ENCODE peak calls at places on chromosome 10, in four cellular contexts. One of them, this sample, is unnamed.
A peak's percentile ranks its signal among the peaks of the same experiment; 100 is the strongest.

GRCh38 chr10:6070647-6071046 is 8.5 kb upstream of the IL2RA start:
- DNase-seq in sigmoid colon: no peak
- DNase-seq in A549: no peak
- DNase-seq in testis: no peak
- DNase-seq in this sample: peak; percentile 20

GRCh38 chr10:16995867-16996529 is 133.6 kb downstream of the CUBN start:
- DNase-seq in A549: no peak
- DNase-seq in sigmoid colon: no peak
- DNase-seq in testis: no peak
- DNase-seq in this sample: no peak

GRCh38 chr10:48801026-48801425 is 116.4 kb downstream of the WDFY4 start:
- DNase-seq in A549: no peak
- DNase-seq in testis: no peak
- DNase-seq in sigmoid colon: no peak
- DNase-seq in this sample: no peak

GRCh38 chr10:80500572-80501380 is 36.9 kb upstream of the SH2D4B start:
- DNase-seq in A549: no peak
- DNase-seq in sigmoid colon: no peak
- DNase-seq in testis: peak; percentile 85
- DNase-seq in this sample: peak; percentile 67

GRCh38 chr10:3045471-3046209 is 21.7 kb upstream of the PFKP start:
- DNase-seq in A549: peak; percentile 70
- DNase-seq in sigmoid colon: peak; percentile 76
- DNase-seq in testis: peak; percentile 50
- DNase-seq in this sample: peak; percentile 56

GRCh38 chr10:116418394-116418793 is 9.3 kb upstream of the PNLIPRP3 start:
- DNase-seq in sigmoid colon: no peak
- DNase-seq in A549: no peak
- DNase-seq in testis: no peak
- DNase-seq in this sample: no peak

GRCh38 chr10:132510174-132510611 is 27.4 kb upstream of the INPP5A start:
- DNase-seq in testis: no peak
- DNase-seq in A549: no peak
- DNase-seq in sigmoid colon: peak; percentile 64
- DNase-seq in this sample: peak; percentile 41

GRCh38 chr10:105183506-105183905 is 542.4 kb downstream of the SORCS3 start:
- DNase-seq in testis: no peak
- DNase-seq in sigmoid colon: no peak
- DNase-seq in A549: no peak
- DNase-seq in this sample: no peak

GRCh38 chr10:23976285-23976684 is 232.7 kb upstream of the KIAA1217 start:
- DNase-seq in A549: no peak
- DNase-seq in testis: no peak
- DNase-seq in sigmoid colon: no peak
- DNase-seq in this sample: no peak

GRCh38 chr10:133456041-133456951 is 2.6 kb downstream of the SCART1 start:
- DNase-seq in testis: no peak
- DNase-seq in sigmoid colon: no peak
- DNase-seq in A549: no peak
- DNase-seq in this sample: peak; percentile 40

GRCh38 chr10:62769574-62770242 is 34.8 kb upstream of the ADO start:
- DNase-seq in A549: no peak
- DNase-seq in testis: no peak
- DNase-seq in sigmoid colon: no peak
- DNase-seq in this sample: no peak

GRCh38 chr10:25804505-25804904 is 129.5 kb upstream of the MYO3A start:
- DNase-seq in sigmoid colon: no peak
- DNase-seq in A549: no peak
- DNase-seq in testis: no peak
- DNase-seq in this sample: no peak

GRCh38 chr10:79102056-79102874 is 33.5 kb downstream of the ZMIZ1 start:
- DNase-seq in sigmoid colon: peak; percentile 93
- DNase-seq in A549: no peak
- DNase-seq in testis: peak; percentile 78
- DNase-seq in this sample: no peak

GRCh38 chr10:46248651-46249131 is 38.1 kb upstream of the ANTXRL start:
- DNase-seq in A549: no peak
- DNase-seq in testis: peak; percentile 9
- DNase-seq in sigmoid colon: peak; percentile 48
- DNase-seq in this sample: peak; percentile 14

GRCh38 chr10:79507436-79508167 is 4.7 kb upstream of the EIF5AL1 start:
- DNase-seq in sigmoid colon: no peak
- DNase-seq in A549: no peak
- DNase-seq in testis: no peak
- DNase-seq in this sample: no peak

GRCh38 chr10:100364735-100365391 is 17.8 kb downstream of the SCD start:
- DNase-seq in sigmoid colon: peak; percentile 90
- DNase-seq in testis: peak; percentile 87
- DNase-seq in A549: peak; percentile 89
- DNase-seq in this sample: peak; percentile 89

GRCh38 chr10:71075759-71076472 is 136.5 kb upstream of the UNC5B start:
- DNase-seq in testis: no peak
- DNase-seq in A549: no peak
- DNase-seq in sigmoid colon: peak; percentile 53
- DNase-seq in this sample: peak; percentile 27

GRCh38 chr10:106440355-106440754 is 724.2 kb downstream of the SORCS1 start:
- DNase-seq in sigmoid colon: no peak
- DNase-seq in testis: no peak
- DNase-seq in A549: no peak
- DNase-seq in this sample: no peak

GRCh38 chr10:74328388-74328787 is 177.4 kb downstream of the ADK start:
- DNase-seq in A549: no peak
- DNase-seq in testis: no peak
- DNase-seq in sigmoid colon: no peak
- DNase-seq in this sample: no peak

GRCh38 chr10:117431160-117431559 is 55.9 kb upstream of the PDZD8 start:
- DNase-seq in sigmoid colon: no peak
- DNase-seq in A549: peak; percentile 21
- DNase-seq in testis: no peak
- DNase-seq in this sample: no peak

GRCh38 chr10:132388901-132389630 is 7.9 kb upstream of the PWWP2B start:
- DNase-seq in A549: no peak
- DNase-seq in testis: peak; percentile 89
- DNase-seq in sigmoid colon: peak; percentile 81
- DNase-seq in this sample: peak; percentile 63

GRCh38 chr10:9081988-9082387 is 1027.5 kb downstream of the GATA3 start:
- DNase-seq in sigmoid colon: no peak
- DNase-seq in A549: no peak
- DNase-seq in testis: no peak
- DNase-seq in this sample: no peak

GRCh38 chr10:69103784-69104183 is 15.9 kb downstream of the SRGN start:
- DNase-seq in sigmoid colon: no peak
- DNase-seq in testis: no peak
- DNase-seq in A549: no peak
- DNase-seq in this sample: no peak

GRCh38 chr10:50456711-50457110 is 167.0 kb downstream of the SGMS1 start:
- DNase-seq in sigmoid colon: no peak
- DNase-seq in testis: no peak
- DNase-seq in A549: no peak
- DNase-seq in this sample: no peak

GRCh38 chr10:116771101-116771705 is 28.8 kb upstream of the HSPA12A start:
- DNase-seq in sigmoid colon: peak; percentile 89
- DNase-seq in testis: peak; percentile 76
- DNase-seq in A549: peak; percentile 79
- DNase-seq in this sample: peak; percentile 65

GRCh38 chr10:43983856-43984271 is 335.2 kb upstream of the ZNF32 start:
- DNase-seq in A549: no peak
- DNase-seq in testis: no peak
- DNase-seq in sigmoid colon: no peak
- DNase-seq in this sample: no peak

GRCh38 chr10:17873946-17874345 is 64.8 kb downstream of the MRC1 start:
- DNase-seq in testis: no peak
- DNase-seq in sigmoid colon: no peak
- DNase-seq in A549: no peak
- DNase-seq in this sample: no peak

GRCh38 chr10:30943451-30943850 is 88.2 kb downstream of the ZNF438 start:
- DNase-seq in A549: no peak
- DNase-seq in testis: no peak
- DNase-seq in sigmoid colon: no peak
- DNase-seq in this sample: no peak

DNA sequence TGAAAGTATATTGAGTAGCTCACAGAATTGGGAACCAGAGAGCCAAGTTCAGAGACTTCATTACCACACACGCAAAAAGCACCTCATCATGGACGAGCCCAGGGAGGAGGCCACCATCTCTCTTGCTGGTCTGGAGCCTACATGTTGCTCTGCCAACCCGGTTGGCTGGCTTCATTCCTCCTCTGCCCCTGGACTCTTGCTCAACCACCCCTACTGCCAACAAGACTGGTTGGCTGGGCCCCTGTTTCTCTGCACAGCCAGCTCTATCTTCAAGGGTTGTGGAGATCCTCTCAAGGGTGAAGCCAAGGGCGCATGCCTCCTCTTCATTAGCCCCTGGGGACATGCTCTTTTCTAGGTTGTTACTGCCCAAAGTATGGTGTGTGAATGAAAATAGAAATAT is 142.7 kb downstream of the JCAD start:
- DNase-seq in A549: no peak
- DNase-seq in sigmoid colon: no peak
- DNase-seq in testis: no peak
- DNase-seq in this sample: no peak
- TF ChIP-seq CTCF in A549: no peak
- TF ChIP-seq CTCF in sigmoid colon: no peak
- TF ChIP-seq CTCF in testis: no peak
- TF ChIP-seq CTCF in this sample: no peak

DNA sequence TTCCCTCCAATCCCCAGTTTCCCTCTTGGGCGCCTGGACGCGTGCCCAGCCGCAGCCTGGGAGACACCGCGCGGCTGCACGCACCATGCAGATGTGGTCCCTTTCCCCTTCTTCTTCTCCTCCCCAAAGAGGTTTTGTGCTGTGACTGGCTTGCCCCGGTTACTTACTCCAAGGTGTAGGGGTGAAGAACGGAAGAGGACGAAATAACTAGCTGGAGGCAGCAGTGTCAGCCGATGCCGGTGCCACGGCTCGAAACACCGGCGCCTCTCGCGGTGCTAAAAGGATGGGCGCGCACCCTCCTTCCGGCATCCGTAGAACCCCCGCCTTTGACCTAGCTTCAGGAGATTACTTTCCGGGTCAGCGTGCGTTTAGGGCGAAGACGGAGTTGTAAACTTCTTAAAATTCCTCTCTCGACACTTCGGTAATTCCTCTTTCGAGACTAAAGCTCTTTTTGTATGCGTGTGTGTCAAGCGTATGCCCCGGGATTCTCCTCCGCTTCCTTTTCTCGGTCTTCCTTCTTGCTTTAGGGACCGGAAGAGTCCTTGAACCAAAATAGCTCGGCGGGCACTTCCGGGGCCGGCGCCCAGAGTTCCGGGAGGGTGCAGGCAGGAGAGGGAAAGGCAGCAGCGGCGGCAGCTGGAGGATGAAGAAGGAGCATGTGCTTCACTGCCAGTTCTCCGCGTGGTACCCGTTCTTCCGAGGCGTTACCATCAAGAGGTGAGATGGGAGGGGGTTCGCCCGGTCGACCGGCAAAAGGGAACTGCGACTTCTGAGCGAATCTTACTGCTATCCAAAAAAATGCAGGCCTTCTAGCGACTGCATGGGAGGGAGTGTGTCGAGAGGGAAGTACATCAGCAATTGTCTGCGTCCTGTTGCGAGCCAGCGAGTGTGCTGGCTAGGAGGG is at the start of the genes CDC123 and NUDT5:
- DNase-seq in sigmoid colon: peak; percentile 93
- DNase-seq in A549: peak; percentile 91
- DNase-seq in testis: peak; percentile 95
- DNase-seq in this sample: peak; percentile 89
- TF ChIP-seq POLR2A in sigmoid colon: no peak
- TF ChIP-seq POLR2A in A549: peak; percentile 80
- TF ChIP-seq POLR2A in testis: no peak
- TF ChIP-seq POLR2A in this sample: peak; percentile 30

DNA sequence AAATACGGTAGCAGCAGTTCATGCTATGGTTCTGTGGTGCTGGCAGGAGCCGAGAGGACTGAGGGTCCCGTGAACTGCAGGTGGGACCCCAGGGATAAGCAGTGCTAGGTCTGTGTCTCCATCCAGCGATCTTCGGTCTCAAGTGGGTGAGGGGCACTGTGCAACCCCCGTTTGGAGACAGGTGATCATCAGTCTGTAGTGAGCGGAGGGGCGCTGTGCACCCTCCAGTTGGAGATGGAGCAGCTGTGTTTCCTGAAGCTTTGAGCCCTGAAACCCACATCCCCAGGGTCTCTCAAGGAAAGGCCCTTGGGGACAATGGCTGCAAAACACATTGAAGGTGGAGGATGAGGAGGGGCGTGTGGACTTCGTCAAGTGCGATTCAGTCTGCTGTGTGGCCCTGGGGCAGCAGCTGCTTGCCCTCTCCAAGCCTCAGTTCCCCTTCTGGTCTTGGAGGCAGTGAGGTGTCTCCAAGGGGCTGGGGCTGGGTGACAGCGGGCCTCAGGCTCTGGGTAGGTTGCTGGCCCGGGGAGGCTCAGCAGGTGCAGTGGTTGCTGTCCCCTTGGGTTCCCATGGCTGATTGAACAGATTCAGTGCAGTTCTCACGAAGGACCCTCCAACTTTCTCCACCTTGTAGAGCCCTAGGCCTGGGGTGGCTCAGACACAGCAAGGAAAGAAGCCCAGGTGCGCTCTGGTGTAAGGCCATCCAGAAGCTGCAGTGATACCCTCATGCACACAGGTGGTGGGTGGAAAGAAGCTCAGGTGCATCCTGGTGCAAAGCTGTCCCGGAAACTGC is 160.7 kb downstream of the ADARB2 start:
- DNase-seq in testis: no peak
- DNase-seq in A549: no peak
- DNase-seq in sigmoid colon: peak; percentile 24
- DNase-seq in this sample: no peak
- H3K4me1 ChIP-seq in testis: no peaks in the 10 kb centered on the region
- H3K4me1 ChIP-seq in A549: no peaks in the 10 kb centered on the region
- H3K4me1 ChIP-seq in sigmoid colon: no peaks in the 10 kb centered on the region
- H3K4me1 ChIP-seq in this sample: no peaks in the 10 kb centered on the region

GRCh38 chr10:34504534-34504933 is 310.6 kb downstream of the PARD3 start:
- DNase-seq in testis: no peak
- DNase-seq in A549: peak; percentile 69
- DNase-seq in sigmoid colon: no peak
- DNase-seq in this sample: no peak
- TF ChIP-seq CTCF in testis: no peak
- TF ChIP-seq CTCF in A549: no peak
- TF ChIP-seq CTCF in sigmoid colon: no peak
- TF ChIP-seq CTCF in this sample: no peak

GRCh38 chr10:67764012-67764822 is 68.2 kb upstream of the CTNNA3 start:
- DNase-seq in testis: peak; percentile 96
- DNase-seq in A549: peak; percentile 61
- DNase-seq in sigmoid colon: peak; percentile 97
- DNase-seq in this sample: peak; percentile 98
- TF ChIP-seq POLR2A in testis: no peak
- TF ChIP-seq POLR2A in A549: no peak
- TF ChIP-seq POLR2A in sigmoid colon: no peak
- TF ChIP-seq POLR2A in this sample: peak; percentile 21